ENCODE peak calls at places on chromosomes 11 and 22, in eight cellular contexts. One of them, this sample, is unnamed.

GRCh38 chr11:68032997-68033707 is 2.7 kb downstream of the NDUFS8 start:
- DNase-seq in tibial nerve: no peak
- DNase-seq in lower leg skin: no peak
- DNase-seq in thyroid gland: no peak
- DNase-seq in transverse colon: no peak
- DNase-seq in sigmoid colon: no peak
- DNase-seq in prostate gland: no peak
- DNase-seq in uterus: no peak
- DNase-seq in this sample: no peak

GRCh38 chr11:71482746-71483364 is 29.9 kb downstream of the NADSYN1 start:
- DNase-seq in lower leg skin: no peak
- DNase-seq in uterus: no peak
- DNase-seq in transverse colon: no peak
- DNase-seq in prostate gland: no peak
- DNase-seq in tibial nerve: no peak
- DNase-seq in thyroid gland: no peak
- DNase-seq in sigmoid colon: peak
- DNase-seq in this sample: no peak

GRCh38 chr11:1089738-1090599 is 15.3 kb downstream of the MUC2 start:
- DNase-seq in transverse colon: no peak
- DNase-seq in prostate gland: no peak
- DNase-seq in lower leg skin: no peak
- DNase-seq in sigmoid colon: no peak
- DNase-seq in tibial nerve: no peak
- DNase-seq in uterus: no peak
- DNase-seq in thyroid gland: no peak
- DNase-seq in this sample: no peak

GRCh38 chr22:42697542-42698013 is 23.1 kb downstream of the A4GALT start:
- DNase-seq in thyroid gland: peak
- DNase-seq in prostate gland: no peak
- DNase-seq in sigmoid colon: peak
- DNase-seq in tibial nerve: peak
- DNase-seq in uterus: peak
- DNase-seq in transverse colon: peak
- DNase-seq in lower leg skin: peak
- DNase-seq in this sample: peak

GRCh38 chr11:83663446-83663845 is 377.3 kb upstream of the CCDC90B start:
- DNase-seq in prostate gland: no peak
- DNase-seq in tibial nerve: no peak
- DNase-seq in lower leg skin: no peak
- DNase-seq in transverse colon: no peak
- DNase-seq in sigmoid colon: no peak
- DNase-seq in uterus: no peak
- DNase-seq in thyroid gland: no peak
- DNase-seq in this sample: no peak

GRCh38 chr22:30298005-30298701 is 8.8 kb upstream of the CASTOR1 start:
- DNase-seq in thyroid gland: peak
- DNase-seq in lower leg skin: no peak
- DNase-seq in uterus: no peak
- DNase-seq in sigmoid colon: no peak
- DNase-seq in tibial nerve: no peak
- DNase-seq in transverse colon: peak
- DNase-seq in prostate gland: peak
- DNase-seq in this sample: peak

GRCh38 chr22:24683671-24684070 is 80.7 kb downstream of the GGT1 start:
- DNase-seq in transverse colon: no peak
- DNase-seq in sigmoid colon: no peak
- DNase-seq in tibial nerve: no peak
- DNase-seq in lower leg skin: no peak
- DNase-seq in uterus: no peak
- DNase-seq in prostate gland: no peak
- DNase-seq in thyroid gland: no peak
- DNase-seq in this sample: no peak

GRCh38 chr11:97956904-97957303 is 1063.8 kb upstream of the CNTN5 start:
- DNase-seq in lower leg skin: no peak
- DNase-seq in uterus: no peak
- DNase-seq in tibial nerve: no peak
- DNase-seq in transverse colon: no peak
- DNase-seq in thyroid gland: no peak
- DNase-seq in sigmoid colon: no peak
- DNase-seq in prostate gland: no peak
- DNase-seq in this sample: no peak

GRCh38 chr11:74677131-74677530 is 54.1 kb downstream of the CHRDL2 start:
- DNase-seq in lower leg skin: peak
- DNase-seq in sigmoid colon: no peak
- DNase-seq in uterus: peak
- DNase-seq in tibial nerve: no peak
- DNase-seq in transverse colon: no peak
- DNase-seq in prostate gland: no peak
- DNase-seq in thyroid gland: no peak
- DNase-seq in this sample: no peak

GRCh38 chr22:18119409-18120110 is 9.0 kb downstream of the TUBA8 start:
- DNase-seq in sigmoid colon: no peak
- DNase-seq in tibial nerve: no peak
- DNase-seq in uterus: no peak
- DNase-seq in thyroid gland: no peak
- DNase-seq in lower leg skin: no peak
- DNase-seq in prostate gland: no peak
- DNase-seq in transverse colon: no peak
- DNase-seq in this sample: no peak

GRCh38 chr11:115112779-115113178 is 391.4 kb downstream of the CADM1 start:
- DNase-seq in prostate gland: no peak
- DNase-seq in uterus: no peak
- DNase-seq in thyroid gland: no peak
- DNase-seq in sigmoid colon: no peak
- DNase-seq in lower leg skin: no peak
- DNase-seq in tibial nerve: no peak
- DNase-seq in transverse colon: no peak
- DNase-seq in this sample: no peak

GRCh38 chr22:20962491-20962945 is 4.5 kb upstream of the AIFM3 start:
- DNase-seq in lower leg skin: no peak
- DNase-seq in uterus: no peak
- DNase-seq in thyroid gland: no peak
- DNase-seq in sigmoid colon: no peak
- DNase-seq in tibial nerve: no peak
- DNase-seq in prostate gland: no peak
- DNase-seq in transverse colon: no peak
- DNase-seq in this sample: no peak

GRCh38 chr22:20964799-20965103 is 2.3 kb upstream of the AIFM3 start:
- DNase-seq in uterus: no peak
- DNase-seq in sigmoid colon: no peak
- DNase-seq in lower leg skin: no peak
- DNase-seq in thyroid gland: no peak
- DNase-seq in transverse colon: no peak
- DNase-seq in prostate gland: no peak
- DNase-seq in tibial nerve: no peak
- DNase-seq in this sample: no peak

GRCh38 chr22:20965104-20965887 is 1.8 kb upstream of the AIFM3 start:
- DNase-seq in transverse colon: peak
- DNase-seq in lower leg skin: no peak
- DNase-seq in uterus: no peak
- DNase-seq in sigmoid colon: no peak
- DNase-seq in tibial nerve: no peak
- DNase-seq in thyroid gland: peak
- DNase-seq in prostate gland: no peak
- DNase-seq in this sample: no peak

GRCh38 chr22:20963201-20964052 is 3.6 kb upstream of the AIFM3 start:
- DNase-seq in thyroid gland: no peak
- DNase-seq in sigmoid colon: no peak
- DNase-seq in lower leg skin: no peak
- DNase-seq in tibial nerve: no peak
- DNase-seq in transverse colon: no peak
- DNase-seq in prostate gland: no peak
- DNase-seq in uterus: no peak
- DNase-seq in this sample: no peak

DNA sequence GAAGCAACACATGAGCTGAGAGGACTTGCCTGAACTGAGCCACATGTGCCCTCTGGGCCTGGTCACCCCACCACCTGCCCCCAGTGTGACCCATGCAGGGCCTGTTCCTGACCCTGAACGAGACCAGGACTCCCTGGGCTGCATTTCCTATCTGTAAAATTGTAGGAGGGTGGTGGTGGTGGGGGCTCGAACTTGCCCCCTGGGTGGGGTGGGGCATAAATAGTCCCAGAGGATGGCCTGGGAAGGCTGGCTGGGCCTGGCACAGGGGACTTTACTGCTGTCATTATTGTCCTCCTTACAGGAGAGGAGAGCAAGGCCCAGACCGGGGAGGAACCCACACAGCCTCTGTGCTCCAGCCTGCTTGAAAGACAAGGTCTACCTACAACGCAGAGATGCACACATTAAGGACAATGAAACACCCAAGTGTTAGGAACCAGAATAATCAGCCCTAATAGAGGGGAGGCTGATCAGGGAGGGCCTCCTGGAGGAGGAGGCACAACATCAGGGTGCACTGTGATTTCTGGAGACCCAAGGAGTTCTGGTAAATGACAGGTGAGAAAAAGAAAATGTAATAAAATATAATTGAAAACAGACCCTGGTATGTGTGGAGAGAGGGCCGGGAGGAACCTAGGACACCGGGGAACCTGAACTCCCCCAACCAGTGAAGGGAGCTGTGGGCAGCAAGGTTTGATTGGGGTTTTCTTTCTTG is 2.8 kb upstream of the AIFM3 start:
- DNase-seq in tibial nerve: no peak
- DNase-seq in transverse colon: no peak
- DNase-seq in uterus: no peak
- DNase-seq in thyroid gland: no peak
- DNase-seq in prostate gland: no peak
- DNase-seq in lower leg skin: no peak
- DNase-seq in sigmoid colon: no peak
- DNase-seq in this sample: no peak
- TF ChIP-seq CTCF in tibial nerve: no peak
- TF ChIP-seq CTCF in transverse colon: no peak
- TF ChIP-seq CTCF in uterus: no peak
- TF ChIP-seq CTCF in thyroid gland: no peak
- TF ChIP-seq CTCF in prostate gland: no peak
- TF ChIP-seq CTCF in lower leg skin: no peak
- TF ChIP-seq CTCF in sigmoid colon: no peak
- TF ChIP-seq CTCF in this sample: no peak

DNA sequence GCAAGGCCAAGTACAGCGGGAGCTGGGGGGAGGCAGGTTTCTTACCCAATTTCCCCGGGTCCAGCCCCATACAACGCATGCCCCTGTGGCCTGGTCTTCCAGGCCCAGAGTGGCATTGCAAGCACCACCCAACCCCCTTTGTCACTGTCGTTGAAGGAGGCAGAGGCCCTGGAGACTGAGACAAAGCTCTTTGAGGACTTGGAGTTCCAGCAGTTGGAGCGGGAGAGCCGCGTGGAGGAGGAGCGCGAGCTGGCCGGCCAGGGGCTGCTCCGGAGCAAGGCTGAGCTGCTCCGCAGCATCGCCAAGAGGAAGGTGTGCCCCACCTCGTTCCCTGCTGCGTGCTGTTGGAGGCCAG is 27.8 kb downstream of the PHLDB1 start:
- DNase-seq in sigmoid colon: no peak
- DNase-seq in tibial nerve: no peak
- DNase-seq in transverse colon: no peak
- DNase-seq in thyroid gland: peak
- DNase-seq in lower leg skin: no peak
- DNase-seq in uterus: no peak
- DNase-seq in prostate gland: peak
- DNase-seq in this sample: peak
- TF ChIP-seq POLR2A in sigmoid colon: peak
- TF ChIP-seq POLR2A in tibial nerve: peak
- TF ChIP-seq POLR2A in transverse colon: no peak
- TF ChIP-seq POLR2A in thyroid gland: peak
- TF ChIP-seq POLR2A in lower leg skin: no peak
- TF ChIP-seq POLR2A in uterus: no peak
- TF ChIP-seq POLR2A in prostate gland: no peak
- TF ChIP-seq POLR2A in this sample: no peak

DNA sequence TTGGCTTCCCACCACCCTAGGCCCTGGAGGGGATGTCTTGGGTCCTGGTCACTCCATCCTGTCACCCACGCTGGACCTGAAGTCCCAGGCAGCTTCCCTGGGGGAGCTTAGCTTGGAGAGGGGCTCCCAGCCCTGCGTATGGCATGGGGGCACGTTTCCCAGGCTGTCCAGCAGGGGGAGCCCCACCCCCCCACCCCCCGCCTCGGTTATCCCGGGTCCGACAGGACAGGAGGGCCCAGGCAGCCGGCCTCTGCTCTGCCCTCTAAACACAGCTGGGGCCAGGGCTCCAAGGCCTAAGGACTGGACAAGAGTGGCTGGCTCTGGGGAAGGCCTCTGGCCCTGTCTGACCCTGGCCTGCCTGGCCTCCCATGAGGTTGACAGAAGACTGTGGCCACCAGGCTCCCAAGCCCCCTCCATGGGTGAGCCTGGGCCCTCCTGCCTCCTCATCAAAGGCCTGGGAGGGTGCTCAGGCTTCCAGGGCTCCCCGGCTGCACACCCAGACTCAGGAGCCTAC is 104.8 kb downstream of the NECTIN1 start:
- DNase-seq in thyroid gland: no peak
- DNase-seq in sigmoid colon: peak
- DNase-seq in tibial nerve: no peak
- DNase-seq in prostate gland: no peak
- DNase-seq in uterus: no peak
- DNase-seq in lower leg skin: no peak
- DNase-seq in transverse colon: no peak
- DNase-seq in this sample: no peak
- TF ChIP-seq CTCF in thyroid gland: peak
- TF ChIP-seq CTCF in sigmoid colon: no peak
- TF ChIP-seq CTCF in tibial nerve: no peak
- TF ChIP-seq CTCF in prostate gland: no peak
- TF ChIP-seq CTCF in uterus: no peak
- TF ChIP-seq CTCF in lower leg skin: no peak
- TF ChIP-seq CTCF in transverse colon: peak
- TF ChIP-seq CTCF in this sample: no peak

GRCh38 chr11:112901904-112902303 is 59.3 kb upstream of the NCAM1 start:
- DNase-seq in tibial nerve: no peak
- DNase-seq in thyroid gland: no peak
- DNase-seq in uterus: no peak
- DNase-seq in prostate gland: no peak
- DNase-seq in lower leg skin: no peak
- DNase-seq in sigmoid colon: no peak
- DNase-seq in transverse colon: no peak
- DNase-seq in this sample: no peak

GRCh38 chr11:112903310-112903709 is 57.9 kb upstream of the NCAM1 start:
- DNase-seq in sigmoid colon: no peak
- DNase-seq in tibial nerve: no peak
- DNase-seq in thyroid gland: peak
- DNase-seq in lower leg skin: no peak
- DNase-seq in uterus: no peak
- DNase-seq in transverse colon: no peak
- DNase-seq in prostate gland: no peak
- DNase-seq in this sample: no peak

GRCh38 chr11:112902411-112903011 is 58.7 kb upstream of the NCAM1 start:
- DNase-seq in uterus: peak
- DNase-seq in lower leg skin: no peak
- DNase-seq in transverse colon: no peak
- DNase-seq in tibial nerve: no peak
- DNase-seq in prostate gland: no peak
- DNase-seq in thyroid gland: peak
- DNase-seq in sigmoid colon: no peak
- DNase-seq in this sample: no peak

DNA sequence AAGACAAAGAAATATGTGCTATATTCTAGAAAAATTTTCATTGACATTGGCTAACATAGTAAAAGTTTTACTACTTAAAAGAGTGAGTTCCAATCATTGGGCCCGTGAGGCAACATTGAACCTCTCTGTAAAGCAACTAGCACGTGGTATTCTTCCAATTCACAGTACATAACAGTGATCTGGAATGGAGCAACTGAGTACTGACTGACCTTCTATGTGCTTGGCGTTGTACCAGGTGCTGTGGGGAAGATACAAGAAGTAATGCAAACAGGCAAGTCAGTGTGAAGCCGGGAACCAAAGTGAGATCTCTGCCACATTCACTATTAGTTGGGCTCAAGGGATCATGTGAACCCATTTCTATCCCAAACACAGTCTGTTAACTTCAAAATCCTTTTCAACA is 62.0 kb upstream of the NCAM1 start:
- DNase-seq in uterus: no peak
- DNase-seq in prostate gland: peak
- DNase-seq in lower leg skin: no peak
- DNase-seq in thyroid gland: no peak
- DNase-seq in sigmoid colon: no peak
- DNase-seq in transverse colon: no peak
- DNase-seq in tibial nerve: no peak
- DNase-seq in this sample: no peak
- TF ChIP-seq POLR2A in uterus: no peak
- TF ChIP-seq POLR2A in prostate gland: no peak
- TF ChIP-seq POLR2A in lower leg skin: no peak
- TF ChIP-seq POLR2A in thyroid gland: no peak
- TF ChIP-seq POLR2A in sigmoid colon: no peak
- TF ChIP-seq POLR2A in transverse colon: no peak
- TF ChIP-seq POLR2A in tibial nerve: no peak
- TF ChIP-seq POLR2A in this sample: no peak

This sample was measured in body of pancreas.